ENCODE peak calls at places on chromosomes 13 and 19, in four cellular contexts. G, W, K and H are unnamed samples.

GRCh38 chr13:39023316-39023715 is 14.6 kb downstream of the PROSER1 start:
- DNase-seq in G (no peak), W (no peak), K (no peak), H (peak; percentile 21)

GRCh38 chr19:35755550-35756371 is 1.1 kb downstream of the HSPB6 start:
- DNase-seq in G (no peak), W (no peak), K (peak; percentile 97), H (no peak)

GRCh38 chr19:2180881-2181617 is 17.3 kb downstream of the DOT1L start:
- DNase-seq in G (no peak), W (no peak), K (no peak), H (no peak)

GRCh38 chr19:49473868-49474544 is at the start of gene FLT3LG:
- DNase-seq in G (peak; percentile 53), W (no peak), K (peak; percentile 87), H (no peak)

GRCh38 chr19:45166723-45167252 is 6.0 kb upstream of the NKPD1 start:
- DNase-seq in G (no peak), W (no peak), K (no peak), H (no peak)

GRCh38 chr13:26707122-26708006 is 53.2 kb downstream of the GPR12 start:
- DNase-seq in G (peak; percentile 34), W (no peak), K (no peak), H (peak; percentile 49)

GRCh38 chr19:409006-409514 is at the start of gene C2CD4C:
- DNase-seq in G (no peak), W (no peak), K (peak; percentile 48), H (no peak)

GRCh38 chr13:113836917-113837553 is 26.8 kb downstream of the GAS6 start:
- DNase-seq in G (peak; percentile 91), W (no peak), K (peak; percentile 79), H (peak; percentile 91)

GRCh38 chr19:33248553-33248953 is 22.9 kb upstream of the SLC7A10 start:
- DNase-seq in G (no peak), W (no peak), K (peak; percentile 47), H (no peak)

GRCh38 chr19:41128692-41129091 is 14.5 kb downstream of the CYP2F1 start:
- DNase-seq in G (no peak), W (no peak), K (no peak), H (no peak)

GRCh38 chr19:49160450-49161189 is 3.0 kb downstream of the TRPM4 start:
- DNase-seq in G (no peak), W (no peak), K (no peak), H (no peak)

GRCh38 chr19:51366999-51367564 is 894 bp upstream of the ETFB start:
- DNase-seq in G (no peak), W (no peak), K (no peak), H (peak; percentile 8)

GRCh38 chr13:70856706-70857105 is 748.5 kb upstream of the KLHL1 start:
- DNase-seq in G (no peak), W (no peak), K (no peak), H (peak; percentile 3)

GRCh38 chr13:51643114-51643881 is 59.0 kb downstream of the WDFY2 start:
- DNase-seq in G (peak; percentile 95), W (no peak), K (no peak), H (peak; percentile 95)

GRCh38 chr13:51645154-51645650 is 60.9 kb downstream of the WDFY2 start:
- DNase-seq in G (peak; percentile 70), W (no peak), K (no peak), H (peak; percentile 61)

GRCh38 chr13:51643882-51644281 is 59.6 kb downstream of the WDFY2 start:
- DNase-seq in G (peak; percentile 97), W (no peak), K (no peak), H (peak; percentile 94)

GRCh38 chr13:51646041-51646670 is 61.9 kb downstream of the WDFY2 start:
- DNase-seq in G (no peak), W (no peak), K (no peak), H (no peak)

DNA sequence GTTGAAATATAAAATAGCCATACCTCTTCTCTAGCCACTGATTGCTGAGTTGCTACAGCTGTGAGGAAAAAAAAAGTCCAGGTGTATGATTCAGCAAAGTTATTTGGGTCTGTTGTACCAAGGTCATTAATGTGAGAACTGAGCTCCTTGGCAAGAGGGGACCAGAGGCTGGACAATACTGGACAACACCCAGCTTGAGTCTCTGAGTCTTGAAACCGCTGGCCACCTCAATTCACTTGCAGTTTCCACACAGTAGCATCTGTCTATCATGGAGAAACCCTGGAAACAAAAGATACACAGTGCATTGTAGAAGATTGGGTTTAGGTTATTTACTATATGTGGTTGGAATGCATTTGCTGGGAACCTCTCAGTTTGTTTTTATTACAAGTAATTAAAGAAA is 60.4 kb downstream of the WDFY2 start:
- DNase-seq in G (peak; percentile 73), W (no peak), K (no peak), H (peak; percentile 34)
- H3K4me3 ChIP-seq in G (no peak overlapping the region), W (no peak overlapping the region), K (no peak overlapping the region), H (no peak overlapping the region)

DNA sequence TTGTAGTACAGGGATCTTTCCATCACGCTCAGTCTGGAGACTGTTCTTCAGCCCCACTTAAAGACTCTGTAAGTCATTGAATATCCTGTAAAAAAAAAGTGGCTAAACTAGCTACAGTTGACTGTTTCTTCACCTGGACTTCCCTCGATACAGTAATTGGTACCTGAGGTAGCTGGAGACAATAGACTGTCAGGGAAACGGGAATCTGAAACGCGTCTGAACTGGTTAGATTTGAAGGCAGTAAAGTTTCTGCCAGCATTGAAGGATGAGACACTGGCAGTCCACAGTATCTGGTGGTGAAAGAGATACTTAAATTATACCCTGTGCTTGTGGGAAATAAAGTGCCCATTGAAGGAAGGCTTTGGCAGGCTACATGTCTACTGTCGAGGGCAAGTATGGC is 550.5 kb downstream of the IRS2 start:
- DNase-seq in G (no peak), W (no peak), K (no peak), H (peak; percentile 91)
- H3K36me3 ChIP-seq in G (no peaks in the 10 kb centered on the region), W (no peaks in the 10 kb centered on the region), K (no peaks in the 10 kb centered on the region), H (no peaks in the 10 kb centered on the region)

GRCh38 chr13:19993024-19993423 is 34.5 kb downstream of the ZMYM2 start:
- DNase-seq in G (no peak), W (no peak), K (no peak), H (no peak)
- H3K4me3 ChIP-seq in G (no peak overlapping the region), W (no peak overlapping the region), K (no peak overlapping the region), H (no peak overlapping the region)

GRCh38 chr13:98470920-98471319 is 106.0 kb downstream of the STK24 start:
- DNase-seq in G (no peak), W (no peak), K (no peak), H (no peak)
- H3K36me3 ChIP-seq in G (peaks cover 11% of the 10 kb centered on the region), W (peaks cover 23% of the 10 kb centered on the region), K (peaks cover 37% of the 10 kb centered on the region), H (peaks cover 43% of the 10 kb centered on the region)